ENCODE peak calls at places on chromosomes 7 and 10, in ten cellular contexts. G is suprapubic skin, X is body of pancreas, V is gastrocnemius medialis, D is HepG2, C is prostate gland, E is HCT116, M is adrenal gland, Q is heart left ventricle, O is ovary. B is an unnamed sample.

GRCh38 chr7:5349437-5350173 is 66.9 kb downstream of the SLC29A4 start:
- DNase-seq in G (no peak), X (no peak), V (no peak), D (no peak), C (no peak), E (no peak), M (no peak), Q (no peak), O (no peak), B (no peak)

GRCh38 chr7:45713669-45714520 is 139.7 kb downstream of the ADCY1 start:
- DNase-seq in G (peak; percentile 48), X (no peak), V (no peak), D (no peak), C (no peak), E (no peak), M (no peak), Q (no peak), O (no peak), B (no peak)

GRCh38 chr10:100009283-100009792 is 409 bp downstream of the DNMBP start:
- DNase-seq in G (no peak), X (peak; percentile 17), V (peak; percentile 46), D (peak; percentile 18), C (peak; percentile 56), E (no peak), M (peak; percentile 26), Q (no peak), O (peak; percentile 68), B (peak; percentile 82)

GRCh38 chr10:23442936-23443335 is 4.1 kb downstream of the OTUD1 start:
- DNase-seq in G (no peak), X (no peak), V (no peak), D (no peak), C (no peak), E (no peak), M (no peak), Q (no peak), O (no peak), B (no peak)

GRCh38 chr7:151367304-151367703 is 25.7 kb downstream of the NUB1 start:
- DNase-seq in G (no peak), X (no peak), V (no peak), D (no peak), C (no peak), E (no peak), M (no peak), Q (no peak), O (no peak), B (no peak)

GRCh38 chr10:112999102-112999501 is 49.1 kb downstream of the TCF7L2 start:
- DNase-seq in G (no peak), X (no peak), V (no peak), D (no peak), C (no peak), E (no peak), M (no peak), Q (no peak), O (no peak), B (no peak)

GRCh38 chr10:1661861-1662260 is 75.5 kb downstream of the ADARB2 start:
- DNase-seq in G (no peak), X (no peak), V (no peak), D (no peak), C (no peak), E (no peak), M (no peak), Q (no peak), O (no peak), B (peak; percentile 70)

GRCh38 chr7:148185050-148185449 is 405.5 kb upstream of the C7orf33 start:
- DNase-seq in G (no peak), X (no peak), V (no peak), D (no peak), C (no peak), E (no peak), M (peak; percentile 21), Q (no peak), O (no peak), B (no peak)

GRCh38 chr10:80382989-80383388 is 25.4 kb upstream of the PRXL2A start:
- DNase-seq in G (no peak), X (peak; percentile 45), V (no peak), D (peak; percentile 40), C (peak; percentile 21), E (peak; percentile 49), M (peak; percentile 40), Q (peak; percentile 28), O (peak; percentile 50), B (no peak)

GRCh38 chr10:124593431-124593985 is 131.9 kb downstream of the LHPP start:
- DNase-seq in G (no peak), X (no peak), V (no peak), D (no peak), C (no peak), E (no peak), M (peak; percentile 8), Q (peak; percentile 15), O (no peak), B (no peak)

GRCh38 chr10:79446451-79447020 is 1.1 kb upstream of the ZCCHC24 start:
- DNase-seq in G (peak; percentile 89), X (peak; percentile 83), V (peak; percentile 71), D (no peak), C (peak; percentile 25), E (no peak), M (peak; percentile 82), Q (peak; percentile 83), O (peak; percentile 78), B (peak; percentile 27)

GRCh38 chr7:16916111-16916639 is 34.4 kb upstream of the AGR3 start:
- DNase-seq in G (no peak), X (no peak), V (no peak), D (no peak), C (no peak), E (no peak), M (no peak), Q (no peak), O (no peak), B (no peak)

GRCh38 chr7:16916733-16917132 is 35.0 kb upstream of the AGR3 start:
- DNase-seq in G (no peak), X (no peak), V (no peak), D (no peak), C (no peak), E (no peak), M (no peak), Q (no peak), O (no peak), B (no peak)

GRCh38 chr7:16913643-16914042 is 31.9 kb upstream of the AGR3 start:
- DNase-seq in G (no peak), X (no peak), V (no peak), D (no peak), C (no peak), E (no peak), M (no peak), Q (no peak), O (no peak), B (no peak)

GRCh38 chr7:16915405-16915804 is 33.6 kb upstream of the AGR3 start:
- DNase-seq in G (no peak), X (no peak), V (no peak), D (no peak), C (no peak), E (peak; percentile 3), M (no peak), Q (no peak), O (no peak), B (no peak)

GRCh38 chr7:16914771-16915170 is 33.0 kb upstream of the AGR3 start:
- DNase-seq in G (no peak), X (no peak), V (no peak), D (peak; percentile 81), C (no peak), E (no peak), M (no peak), Q (no peak), O (no peak), B (no peak)
- TF ChIP-seq POLR2A in G (no peak), X (no peak), V (no peak), D (no peak), C (no peak), E (no peak), M (no peak), Q (no peak), O (no peak), B (no peak)

GRCh38 chr7:132359746-132360145 is 216.5 kb downstream of the PLXNA4 start:
- DNase-seq in G (no peak), X (no peak), V (no peak), D (no peak), C (no peak), E (no peak), M (no peak), Q (no peak), O (no peak), B (no peak)
- H3K4me3 ChIP-seq in G (no peak overlapping the region), X (no peak overlapping the region), V (no peak overlapping the region), D (no peak overlapping the region), C (no peak overlapping the region), E (no peak overlapping the region), M (no peak overlapping the region), Q (no peak overlapping the region), O (no peak overlapping the region), B (no peak overlapping the region)

GRCh38 chr7:1015631-1016121 is 28.7 kb upstream of the GPR146 start:
- DNase-seq in G (no peak), X (no peak), V (no peak), D (peak; percentile 80), C (no peak), E (no peak), M (no peak), Q (no peak), O (no peak), B (no peak)

GRCh38 chr7:1017586-1018333 is 26.6 kb upstream of the GPR146 start:
- DNase-seq in G (no peak), X (no peak), V (no peak), D (no peak), C (no peak), E (no peak), M (no peak), Q (no peak), O (no peak), B (no peak)

GRCh38 chr7:1018334-1018695 is 26.0 kb upstream of the GPR146 start:
- DNase-seq in G (no peak), X (no peak), V (no peak), D (no peak), C (no peak), E (no peak), M (no peak), Q (no peak), O (no peak), B (no peak)

GRCh38 chr7:1015196-1015595 is 29.1 kb upstream of the GPR146 start:
- DNase-seq in G (no peak), X (no peak), V (no peak), D (no peak), C (no peak), E (no peak), M (no peak), Q (no peak), O (no peak), B (no peak)

GRCh38 chr7:1016577-1017531 is 27.5 kb upstream of the GPR146 start:
- DNase-seq in G (no peak), X (no peak), V (no peak), D (no peak), C (no peak), E (no peak), M (no peak), Q (no peak), O (no peak), B (no peak)
- TF ChIP-seq POLR2A in G (no peak), X (no peak), V (no peak), D (no peak), C (no peak), E (no peak), M (no peak), Q (no peak), O (no peak), B (no peak)

DNA sequence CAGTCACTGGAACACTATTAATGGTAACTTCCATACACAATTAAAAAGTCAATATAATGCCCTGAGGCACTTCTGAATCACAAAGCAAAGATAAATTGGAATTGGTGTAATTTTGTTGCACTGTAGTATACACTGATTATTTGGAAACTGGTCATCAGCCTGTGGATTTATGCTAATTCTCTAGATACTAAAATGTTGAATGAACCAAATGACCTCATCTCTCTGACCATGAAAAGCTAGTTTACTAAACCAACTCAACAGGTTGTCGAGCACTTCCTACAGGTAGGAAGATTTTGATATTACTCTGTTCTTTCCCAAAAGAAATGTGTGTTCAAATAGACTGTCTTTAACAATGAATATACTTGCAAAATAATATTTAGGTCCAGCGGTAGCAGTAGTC is 5.3 kb downstream of the NRP1 start:
- DNase-seq in G (no peak), X (no peak), V (no peak), D (no peak), C (no peak), E (no peak), M (no peak), Q (no peak), O (no peak), B (no peak)
- H3K4me3 ChIP-seq in G (no peak overlapping the region), X (no peak overlapping the region), V (no peak overlapping the region), D (no peak overlapping the region), C (no peak overlapping the region), E (no peak overlapping the region), M (peak overlapping the region; percentile 78), Q (peak overlapping the region; percentile 89), O (no peak overlapping the region), B (no peak overlapping the region)

B was measured in Peyer's patch.